ENCODE peak calls at places on chromosomes 16 and 17, in eight cellular contexts. One of them, this sample, is unnamed.

GRCh38 chr17:79835953-79836951 is 3.0 kb downstream of the CBX4 start:
- DNase-seq in NCI-H1105: no peak
- DNase-seq in HT1080: no peak
- DNase-seq in body of pancreas: peak; percentile 80
- DNase-seq in neural progenitor cell: peak; percentile 93
- DNase-seq in NCI-H2081: no peak
- DNase-seq in activated CD4-positive, alpha-beta T cell treated with anti-CD3 and anti-CD28 coated beads, Interleukin-2, amount 50 U/mL, for 1 hour: no peak
- DNase-seq in skeletal muscle cell: no peak
- DNase-seq in this sample: no peak

GRCh38 chr17:79627184-79627765 is 16.4 kb upstream of the RBFOX3 start:
- DNase-seq in activated CD4-positive, alpha-beta T cell treated with anti-CD3 and anti-CD28 coated beads, Interleukin-2, amount 50 U/mL, for 1 hour: no peak
- DNase-seq in NCI-H2081: no peak
- DNase-seq in skeletal muscle cell: no peak
- DNase-seq in neural progenitor cell: no peak
- DNase-seq in NCI-H1105: no peak
- DNase-seq in body of pancreas: no peak
- DNase-seq in HT1080: no peak
- DNase-seq in this sample: no peak

GRCh38 chr17:42311240-42312034 is 23.1 kb downstream of the STAT5A start:
- DNase-seq in neural progenitor cell: peak; percentile 78
- DNase-seq in activated CD4-positive, alpha-beta T cell treated with anti-CD3 and anti-CD28 coated beads, Interleukin-2, amount 50 U/mL, for 1 hour: no peak
- DNase-seq in NCI-H2081: no peak
- DNase-seq in body of pancreas: peak; percentile 65
- DNase-seq in NCI-H1105: no peak
- DNase-seq in skeletal muscle cell: peak; percentile 84
- DNase-seq in HT1080: no peak
- DNase-seq in this sample: peak; percentile 91

GRCh38 chr16:88393034-88393433 is 10.3 kb downstream of the ZNF469 start:
- DNase-seq in skeletal muscle cell: no peak
- DNase-seq in body of pancreas: no peak
- DNase-seq in NCI-H2081: no peak
- DNase-seq in NCI-H1105: no peak
- DNase-seq in HT1080: no peak
- DNase-seq in neural progenitor cell: no peak
- DNase-seq in activated CD4-positive, alpha-beta T cell treated with anti-CD3 and anti-CD28 coated beads, Interleukin-2, amount 50 U/mL, for 1 hour: no peak
- DNase-seq in this sample: no peak

GRCh38 chr17:1861391-1862010 is 31.7 kb downstream of the RPA1 start:
- DNase-seq in activated CD4-positive, alpha-beta T cell treated with anti-CD3 and anti-CD28 coated beads, Interleukin-2, amount 50 U/mL, for 1 hour: no peak
- DNase-seq in HT1080: no peak
- DNase-seq in NCI-H1105: no peak
- DNase-seq in NCI-H2081: no peak
- DNase-seq in body of pancreas: no peak
- DNase-seq in neural progenitor cell: no peak
- DNase-seq in skeletal muscle cell: no peak
- DNase-seq in this sample: no peak

GRCh38 chr17:17921192-17922082 is 50.8 kb downstream of the TOM1L2 start:
- DNase-seq in activated CD4-positive, alpha-beta T cell treated with anti-CD3 and anti-CD28 coated beads, Interleukin-2, amount 50 U/mL, for 1 hour: no peak
- DNase-seq in NCI-H1105: no peak
- DNase-seq in body of pancreas: no peak
- DNase-seq in skeletal muscle cell: peak; percentile 85
- DNase-seq in HT1080: peak; percentile 95
- DNase-seq in neural progenitor cell: peak; percentile 77
- DNase-seq in NCI-H2081: no peak
- DNase-seq in this sample: peak; percentile 89

GRCh38 chr17:65055708-65056638 is 567 bp downstream of the GNA13 start:
- DNase-seq in NCI-H1105: no peak
- DNase-seq in neural progenitor cell: peak; percentile 43
- DNase-seq in body of pancreas: peak; percentile 67
- DNase-seq in NCI-H2081: peak; percentile 16
- DNase-seq in HT1080: peak; percentile 53
- DNase-seq in skeletal muscle cell: no peak
- DNase-seq in activated CD4-positive, alpha-beta T cell treated with anti-CD3 and anti-CD28 coated beads, Interleukin-2, amount 50 U/mL, for 1 hour: peak; percentile 47
- DNase-seq in this sample: peak; percentile 38

GRCh38 chr17:45639297-45639849 is 144.7 kb upstream of the CRHR1 start:
- DNase-seq in HT1080: no peak
- DNase-seq in skeletal muscle cell: no peak
- DNase-seq in neural progenitor cell: no peak
- DNase-seq in NCI-H2081: no peak
- DNase-seq in activated CD4-positive, alpha-beta T cell treated with anti-CD3 and anti-CD28 coated beads, Interleukin-2, amount 50 U/mL, for 1 hour: no peak
- DNase-seq in body of pancreas: no peak
- DNase-seq in NCI-H1105: no peak
- DNase-seq in this sample: no peak

GRCh38 chr16:69741519-69741918 is 13.2 kb downstream of the NOB1 start:
- DNase-seq in NCI-H2081: no peak
- DNase-seq in NCI-H1105: no peak
- DNase-seq in activated CD4-positive, alpha-beta T cell treated with anti-CD3 and anti-CD28 coated beads, Interleukin-2, amount 50 U/mL, for 1 hour: no peak
- DNase-seq in HT1080: peak; percentile 10
- DNase-seq in skeletal muscle cell: no peak
- DNase-seq in body of pancreas: no peak
- DNase-seq in neural progenitor cell: no peak
- DNase-seq in this sample: no peak

This sample was measured in HepG2.